ENCODE peak calls at places on chromosomes 13 and 19, in eight cellular contexts. G is T-helper 17 cell; R is CD8-positive, alpha-beta T cell; H is left ventricle myocardium inferior; E is heart left ventricle; L is CD4-positive, CD25-positive, alpha-beta regulatory T cell; P is tibial artery; F is adrenal gland. M is an unnamed sample.

GRCh38 chr19:53102701-53103140 is 501 bp downstream of the ZNF160 start:
- DNase-seq in H (peak; percentile 40), L (peak; percentile 69), G (peak; percentile 10), R (peak; percentile 28), P (peak; percentile 72), E (peak; percentile 46), F (peak; percentile 48), M (peak; percentile 92)

GRCh38 chr13:80476953-80477352 is 136.0 kb upstream of the SPRY2 start:
- DNase-seq in E (no peak), G (no peak), P (no peak), R (no peak), F (no peak), L (no peak), H (no peak), M (no peak)

GRCh38 chr13:26562538-26562890 is 5.0 kb downstream of the WASF3 start:
- DNase-seq in G (no peak), R (no peak), P (no peak), F (no peak), L (no peak), E (no peak), H (no peak), M (no peak)

GRCh38 chr19:4428326-4428975 is 26.0 kb downstream of the CHAF1A start:
- DNase-seq in E (no peak), R (no peak), P (no peak), G (no peak), F (no peak), L (no peak), H (no peak), M (no peak)

GRCh38 chr19:11166281-11167142 is 10.9 kb upstream of the SPC24 start:
- DNase-seq in E (peak; percentile 57), L (no peak), G (no peak), F (no peak), R (no peak), H (peak; percentile 51), P (peak; percentile 83), M (no peak)

GRCh38 chr19:4456566-4456842 is 1.1 kb downstream of the UBXN6 start:
- DNase-seq in H (no peak), E (no peak), P (no peak), L (no peak), R (no peak), F (no peak), G (no peak), M (peak; percentile 66)

GRCh38 chr13:23445794-23446193 is 12.3 kb upstream of the SACS start:
- DNase-seq in F (no peak), L (no peak), G (no peak), H (no peak), E (no peak), R (no peak), P (no peak), M (no peak)

GRCh38 chr13:34719060-34719875 is 222.8 kb upstream of the NBEA start:
- DNase-seq in L (no peak), E (no peak), F (no peak), R (no peak), H (no peak), G (no peak), P (no peak), M (no peak)

GRCh38 chr19:55467236-55468053 is 2.9 kb upstream of the C19orf85 start:
- DNase-seq in F (peak; percentile 71), R (peak; percentile 66), E (peak; percentile 74), P (peak; percentile 81), G (peak; percentile 59), H (peak; percentile 69), L (peak; percentile 53), M (peak; percentile 91)

GRCh38 chr13:39448831-39449230 is 154.2 kb downstream of the LHFPL6 start:
- DNase-seq in R (no peak), L (no peak), G (no peak), E (peak; percentile 35), P (no peak), F (no peak), H (no peak), M (no peak)

GRCh38 chr19:16978156-16978555 is 48.5 kb downstream of the CPAMD8 start:
- DNase-seq in R (no peak), H (no peak), L (no peak), P (no peak), F (no peak), E (no peak), G (no peak), M (no peak)

GRCh38 chr19:17450264-17451075 is 2.0 kb upstream of the TMEM221 start:
- DNase-seq in G (no peak), H (no peak), L (peak; percentile 66), P (no peak), R (no peak), F (no peak), E (no peak), M (no peak)

GRCh38 chr19:10442698-10443097 is 22.4 kb downstream of the PDE4A start:
- DNase-seq in P (no peak), R (no peak), L (no peak), H (no peak), E (no peak), G (no peak), F (no peak), M (no peak)

GRCh38 chr19:38975214-38975860 is at the start of gene FBXO17:
- DNase-seq in P (peak; percentile 81), H (peak; percentile 52), E (peak; percentile 60), R (no peak), G (no peak), F (peak; percentile 36), L (no peak), M (no peak)

GRCh38 chr13:39602614-39603366 is at the start of gene LHFPL6:
- DNase-seq in L (peak; percentile 45), G (peak; percentile 21), E (peak; percentile 94), R (peak; percentile 30), H (peak; percentile 92), F (peak; percentile 81), P (peak; percentile 93), M (peak; percentile 58)

GRCh38 chr19:3494559-3494958 is 5.9 kb downstream of the DOHH start:
- DNase-seq in H (no peak), L (peak; percentile 63), G (peak; percentile 32), F (no peak), R (no peak), E (no peak), P (no peak), M (no peak)

GRCh38 chr19:3115916-3116602 is 19.8 kb upstream of the GNA15 start:
- DNase-seq in L (no peak), F (no peak), P (no peak), R (no peak), E (peak; percentile 19), H (no peak), G (no peak), M (no peak)

GRCh38 chr19:50431343-50432220 is 1.1 kb upstream of the MYBPC2 start:
- DNase-seq in G (peak; percentile 82), F (peak; percentile 83), L (peak; percentile 82), E (peak; percentile 87), H (peak; percentile 84), P (peak; percentile 84), R (peak; percentile 90), M (peak; percentile 96)

GRCh38 chr19:53908106-53908932 is 759 bp upstream of the CACNG7 start:
- DNase-seq in H (no peak), R (peak; percentile 22), L (peak; percentile 43), F (no peak), P (no peak), E (peak; percentile 40), G (no peak), M (peak; percentile 68)

DNA sequence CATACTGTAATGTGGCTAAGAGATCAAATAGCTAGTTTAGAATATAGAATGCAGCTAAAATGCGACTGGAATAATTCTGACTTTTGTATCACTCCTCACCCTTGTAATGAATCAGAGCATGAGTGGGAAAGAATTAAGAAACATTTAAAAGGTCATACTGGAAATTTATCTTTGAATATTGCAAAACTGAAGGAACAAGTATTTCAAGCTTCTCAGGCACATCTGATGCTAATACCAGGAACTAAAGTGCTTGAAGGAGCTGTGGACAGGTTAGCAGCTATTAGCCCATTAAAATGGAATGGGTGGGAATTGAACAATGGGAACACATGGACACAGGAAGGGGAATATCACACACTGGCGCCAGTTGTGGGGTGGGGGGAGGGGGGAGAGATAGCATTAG is 144.2 kb upstream of the ZNF91 start:
- DNase-seq in H (no peak), L (no peak), R (no peak), G (no peak), F (no peak), P (no peak), E (no peak), M (no peak)
- H3K9me3 ChIP-seq in H (no peaks in the 10 kb centered on the region), L (no peaks in the 10 kb centered on the region), R (no peaks in the 10 kb centered on the region), G (no peaks in the 10 kb centered on the region), F (no peaks in the 10 kb centered on the region), P (no peaks in the 10 kb centered on the region), E (no peaks in the 10 kb centered on the region), M (no peaks in the 10 kb centered on the region)

DNA sequence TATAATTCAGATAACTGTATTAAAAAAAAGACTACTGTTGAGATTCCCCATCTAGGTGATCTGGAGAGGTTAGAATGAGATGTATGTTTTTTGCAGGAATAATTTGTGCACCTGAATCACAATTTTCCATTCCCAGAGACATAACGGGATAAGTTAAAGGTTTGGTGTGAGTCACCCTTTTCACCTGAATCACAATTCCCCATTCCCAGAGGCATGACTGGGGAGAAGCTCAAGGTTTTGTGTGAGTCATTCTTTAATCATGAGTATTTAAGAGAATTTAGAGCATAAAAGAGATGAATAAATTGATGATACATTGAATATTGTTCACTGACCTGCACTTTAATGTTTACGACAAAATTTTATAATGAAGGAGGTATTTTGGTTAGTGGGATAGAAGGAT is 9.0 kb downstream of the OR7A5 start:
- DNase-seq in G (no peak), L (no peak), H (no peak), E (no peak), R (no peak), F (peak; percentile 35), P (no peak), M (no peak)
- H3K9me3 ChIP-seq in G (peaks cover 4% of the 10 kb centered on the region), L (no peaks in the 10 kb centered on the region), H (peaks cover 11% of the 10 kb centered on the region), E (no peaks in the 10 kb centered on the region), R (no peaks in the 10 kb centered on the region), F (no peaks in the 10 kb centered on the region), P (no peaks in the 10 kb centered on the region), M (no peaks in the 10 kb centered on the region)

GRCh38 chr19:31144471-31144870 is 204.8 kb downstream of the TSHZ3 start:
- DNase-seq in L (no peak), P (no peak), H (no peak), F (no peak), R (no peak), G (no peak), E (no peak), M (no peak)
- H3K9me3 ChIP-seq in L (no peaks in the 10 kb centered on the region), P (no peaks in the 10 kb centered on the region), H (no peaks in the 10 kb centered on the region), F (no peaks in the 10 kb centered on the region), R (no peaks in the 10 kb centered on the region), G (no peaks in the 10 kb centered on the region), E (no peaks in the 10 kb centered on the region), M (no peaks in the 10 kb centered on the region)

GRCh38 chr19:56642711-56643459 is at the start of gene SMIM17:
- DNase-seq in E (no peak), G (no peak), H (no peak), P (no peak), F (no peak), R (no peak), L (no peak), M (no peak)

GRCh38 chr19:56633021-56633420 is 9.9 kb upstream of the SMIM17 start:
- DNase-seq in G (no peak), H (no peak), F (no peak), P (no peak), L (no peak), R (no peak), E (no peak), M (no peak)

GRCh38 chr19:56639217-56639616 is 3.7 kb upstream of the SMIM17 start:
- DNase-seq in G (no peak), P (no peak), L (no peak), R (no peak), H (no peak), F (no peak), E (no peak), M (peak; percentile 83)

GRCh38 chr19:56643460-56643763 is 453 bp downstream of the SMIM17 start:
- DNase-seq in R (no peak), E (no peak), F (no peak), P (no peak), L (no peak), G (no peak), H (no peak), M (no peak)

GRCh38 chr19:56637976-56638555 is 4.9 kb upstream of the SMIM17 start:
- DNase-seq in H (peak; percentile 72), L (peak; percentile 27), R (peak; percentile 12), E (peak; percentile 91), G (no peak), P (no peak), F (peak; percentile 85), M (peak; percentile 93)
- H3K9me3 ChIP-seq in H (peaks cover 45% of the 10 kb centered on the region), L (peaks cover 73% of the 10 kb centered on the region), R (peaks cover 14% of the 10 kb centered on the region), E (peaks cover 4% of the 10 kb centered on the region), G (peaks cover 6% of the 10 kb centered on the region), P (peaks cover 27% of the 10 kb centered on the region), F (no peaks in the 10 kb centered on the region), M (peaks cover 59% of the 10 kb centered on the region)

M was measured in Karpas-422.